ENCODE peak calls at places on chromosome 15, in six cellular contexts. D is stimulated activated CD8-positive, alpha-beta memory T cell treated with anti-CD3 and anti-CD28 coated beads, Interleukin-15, amount 100 ng/mL, for 4 hours; G is fibroblast of lung; Z is NCI-H510A treated with DMSO at 0.1 percent for 48 hours; C is Calu3; N is AG09309. E is an unnamed sample.

GRCh38 chr15:33395841-33396240 is 85.1 kb downstream of the RYR3 start:
- DNase-seq in N (no peak), G (no peak), C (no peak), D (no peak), Z (no peak), E (no peak)

GRCh38 chr15:56428821-56429458 is 36.0 kb downstream of the MNS1 start:
- DNase-seq in Z (peak), D (no peak), C (no peak), G (peak), N (peak), E (no peak)

GRCh38 chr15:59918994-59919951 is 84.8 kb upstream of the FOXB1 start:
- DNase-seq in D (no peak), Z (no peak), C (peak), G (no peak), N (peak), E (peak)

GRCh38 chr15:48856947-48857346 is 21.0 kb upstream of the EID1 start:
- DNase-seq in C (no peak), D (no peak), N (no peak), G (peak), Z (no peak), E (peak)

GRCh38 chr15:31212286-31212685 is 110.8 kb upstream of the TRPM1 start:
- DNase-seq in D (no peak), G (peak), N (no peak), C (no peak), Z (no peak), E (no peak)

GRCh38 chr15:46450810-46451182 is 816.0 kb downstream of the SQOR start:
- DNase-seq in D (no peak), C (no peak), G (no peak), N (no peak), Z (no peak), E (no peak)

GRCh38 chr15:58383876-58384275 is 47.9 kb upstream of the LIPC start:
- DNase-seq in Z (no peak), G (no peak), N (no peak), D (no peak), C (no peak), E (no peak)

GRCh38 chr15:90143176-90143655 is 40.9 kb upstream of the IDH2 start:
- DNase-seq in Z (peak), G (peak), N (no peak), C (peak), D (no peak), E (no peak)

GRCh38 chr15:25768271-25768670 is 94.9 kb downstream of the ATP10A start:
- DNase-seq in D (no peak), Z (no peak), C (no peak), N (no peak), G (no peak), E (no peak)

GRCh38 chr15:78750566-78750965 is 60.7 kb downstream of the ADAMTS7 start:
- DNase-seq in Z (no peak), D (no peak), G (peak), N (no peak), C (no peak), E (no peak)

GRCh38 chr15:40075298-40076044 is 33.2 kb downstream of the BMF start:
- DNase-seq in C (no peak), N (no peak), D (no peak), Z (no peak), G (no peak), E (no peak)

GRCh38 chr15:31163769-31164572 is 62.4 kb upstream of the TRPM1 start:
- DNase-seq in N (no peak), C (no peak), Z (no peak), D (no peak), G (no peak), E (no peak)

GRCh38 chr15:71559098-71559497 is 251.3 kb upstream of the NR2E3 start:
- DNase-seq in Z (no peak), C (no peak), N (peak), D (no peak), G (peak), E (peak)

GRCh38 chr15:28935316-28935715 is 49.5 kb downstream of the APBA2 start:
- DNase-seq in Z (no peak), D (peak), C (no peak), G (no peak), N (no peak), E (no peak)

GRCh38 chr15:35603298-35603697 is 57.3 kb upstream of the DPH6 start:
- DNase-seq in N (peak), G (peak), D (no peak), C (no peak), Z (no peak), E (peak)

GRCh38 chr15:43932907-43933306 is 106.1 kb downstream of the WDR76 start:
- DNase-seq in C (no peak), N (no peak), D (no peak), Z (no peak), G (no peak), E (no peak)

GRCh38 chr15:31037731-31038477 is 46.5 kb upstream of the MTMR10 start:
- DNase-seq in C (no peak), Z (no peak), N (no peak), G (no peak), D (no peak), E (no peak)

E was measured in skeletal muscle cell.